ENCODE peak calls at places on chromosomes 12 and 14, in ten cellular contexts. F, L, N, U, M, C, V, Z, B and G are unnamed samples.

GRCh38 chr14:20802341-20803084 is at the start of gene RNASE1:
- DNase-seq in L (no peak), Z (no peak), C (no peak), N (peak; percentile 95), U (no peak), F (peak; percentile 73), B (peak; percentile 29), M (no peak), V (no peak), G (no peak)

GRCh38 chr12:132596016-132596415 is 14.4 kb downstream of the LRCOL1 start:
- DNase-seq in V (no peak), U (peak; percentile 59), B (no peak), C (no peak), M (no peak), L (no peak), F (no peak), Z (no peak), N (no peak), G (no peak)

GRCh38 chr12:96368233-96368632 is 32.0 kb downstream of the CDK17 start:
- DNase-seq in M (no peak), B (no peak), Z (no peak), C (no peak), U (no peak), N (peak; percentile 77), F (peak; percentile 14), V (no peak), L (no peak), G (no peak)

GRCh38 chr12:130339946-130340345 is 2.3 kb downstream of the PIWIL1 start:
- DNase-seq in B (no peak), Z (no peak), F (peak; percentile 44), M (no peak), C (no peak), U (no peak), L (no peak), V (no peak), N (no peak), G (no peak)

GRCh38 chr12:93541578-93542217 is 30.8 kb upstream of the SOCS2 start:
- DNase-seq in V (no peak), Z (no peak), C (no peak), F (no peak), U (peak; percentile 23), M (no peak), N (no peak), L (no peak), B (no peak), G (no peak)

GRCh38 chr14:72978856-72979255 is 48.0 kb downstream of the ZFYVE1 start:
- DNase-seq in L (no peak), F (no peak), M (no peak), Z (no peak), B (no peak), U (no peak), V (no peak), N (no peak), C (no peak), G (no peak)

GRCh38 chr14:99199854-99200653 is 71.9 kb downstream of the BCL11B start:
- DNase-seq in L (no peak), C (no peak), V (no peak), Z (no peak), N (no peak), U (no peak), F (no peak), M (no peak), B (no peak), G (no peak)

GRCh38 chr12:109836916-109837315 is 3.7 kb upstream of the TRPV4 start:
- DNase-seq in B (peak; percentile 28), M (no peak), L (no peak), V (no peak), F (no peak), Z (no peak), N (no peak), U (no peak), C (no peak), G (no peak)

GRCh38 chr14:72679106-72679505 is 214.8 kb downstream of the DPF3 start:
- DNase-seq in V (no peak), M (no peak), F (no peak), N (peak; percentile 18), U (peak; percentile 33), Z (no peak), B (no peak), C (no peak), L (no peak), G (no peak)

GRCh38 chr12:110741795-110742717 is 635 bp downstream of the PPP1CC start:
- DNase-seq in L (no peak), M (peak; percentile 9), U (peak; percentile 34), C (no peak), V (peak; percentile 10), Z (peak; percentile 31), N (peak; percentile 56), B (peak; percentile 3), F (no peak), G (peak; percentile 40)

GRCh38 chr14:50871914-50872732 is at the start of gene ABHD12B:
- DNase-seq in M (no peak), L (no peak), F (no peak), C (no peak), N (no peak), B (no peak), V (no peak), U (peak; percentile 36), Z (no peak), G (no peak)

GRCh38 chr12:75565795-75566194 is 54.4 kb upstream of the KRR1 start:
- DNase-seq in B (no peak), Z (no peak), V (no peak), N (no peak), L (no peak), M (no peak), U (no peak), C (no peak), F (no peak), G (no peak)

GRCh38 chr14:75521415-75522199 is 662 bp upstream of the BATF start:
- DNase-seq in Z (peak; percentile 44), L (no peak), C (no peak), U (no peak), B (no peak), M (no peak), N (no peak), V (no peak), F (peak; percentile 70), G (peak; percentile 15)

GRCh38 chr12:47949441-47950341 is 13.7 kb upstream of the TMEM106C start:
- DNase-seq in M (peak; percentile 47), F (peak; percentile 75), U (peak; percentile 93), C (peak; percentile 42), B (peak; percentile 84), Z (peak; percentile 92), N (peak; percentile 25), L (peak; percentile 11), V (peak; percentile 11), G (peak; percentile 49)

GRCh38 chr12:52035926-52036325 is 15.3 kb upstream of the NR4A1 start:
- DNase-seq in N (no peak), M (no peak), B (no peak), U (no peak), C (no peak), V (no peak), F (no peak), L (no peak), Z (no peak), G (no peak)

GRCh38 chr14:55899531-55899930 is 218.7 kb upstream of the PELI2 start:
- DNase-seq in Z (no peak), U (no peak), M (no peak), N (no peak), C (no peak), V (no peak), L (no peak), F (no peak), B (no peak), G (no peak)